ENCODE peak calls at places on chromosomes 1 and 21, in six cellular contexts. H is brain microvascular endothelial cell, V is MM.1S, X is heart left ventricle, B is ovary, R is testis. M is an unnamed sample. For H3K36me3, the result is how much of the 10 kb centered on the place peaks cover.

GRCh38 chr1:19552291-19553010 is 67.1 kb upstream of the CAPZB start:
- DNase-seq in H (no peak), V (no peak), X (no peak), B (no peak), R (no peak), M (no peak)

GRCh38 chr1:67586596-67586995 is 98.4 kb upstream of the GADD45A start:
- DNase-seq in H (peak), V (no peak), X (no peak), B (peak), R (peak), M (peak)

GRCh38 chr1:100539836-100540536 is 2.0 kb downstream of the GPR88 start:
- DNase-seq in H (no peak), V (no peak), X (peak), B (no peak), R (peak), M (no peak)

GRCh38 chr21:45421846-45422775 is 17.1 kb downstream of the COL18A1 start:
- DNase-seq in H (no peak), V (no peak), X (peak), B (no peak), R (no peak), M (no peak)

GRCh38 chr1:65440915-65441314 is 20.4 kb downstream of the LEPR start:
- DNase-seq in H (no peak), V (no peak), X (no peak), B (no peak), R (no peak), M (peak)

GRCh38 chr1:55593299-55593698 is 378.1 kb upstream of the USP24 start:
- DNase-seq in H (no peak), V (no peak), X (no peak), B (no peak), R (no peak), M (no peak)

GRCh38 chr21:16211339-16212303 is 481.8 kb downstream of the USP25 start:
- DNase-seq in H (peak), V (no peak), X (no peak), B (no peak), R (no peak), M (no peak)

GRCh38 chr1:239169276-239169675 is 217.1 kb upstream of the CHRM3 start:
- DNase-seq in H (no peak), V (peak), X (no peak), B (no peak), R (no peak), M (no peak)

GRCh38 chr1:53367503-53368313 is 39.8 kb upstream of the LRP8 start:
- DNase-seq in H (no peak), V (peak), X (peak), B (no peak), R (peak), M (no peak)

GRCh38 chr1:1957533-1957961 is 38.5 kb upstream of the TMEM52 start:
- DNase-seq in H (no peak), V (no peak), X (no peak), B (no peak), R (no peak), M (no peak)

GRCh38 chr1:56806804-56807203 is 12.4 kb downstream of the FYB2 start:
- DNase-seq in H (no peak), V (no peak), X (peak), B (no peak), R (peak), M (no peak)

GRCh38 chr21:39660596-39660995 is 47.9 kb downstream of the B3GALT5 start:
- DNase-seq in H (peak), V (no peak), X (peak), B (peak), R (peak), M (peak)

GRCh38 chr1:98932184-98932583 is 72.5 kb downstream of the PLPPR5 start:
- DNase-seq in H (no peak), V (no peak), X (no peak), B (no peak), R (no peak), M (no peak)

GRCh38 chr1:55974714-55975441 is 604.5 kb downstream of the PLPP3 start:
- DNase-seq in H (peak), V (no peak), X (no peak), B (no peak), R (no peak), M (peak)

GRCh38 chr1:35708179-35708891 is 10.3 kb downstream of the C1orf216 start:
- DNase-seq in H (no peak), V (no peak), X (no peak), B (no peak), R (no peak), M (no peak)

GRCh38 chr1:231800071-231800470 is 173.5 kb downstream of the DISC1 start:
- DNase-seq in H (peak), V (no peak), X (no peak), B (no peak), R (no peak), M (no peak)

GRCh38 chr1:202159534-202160371 is 649 bp downstream of the PTPN7 start:
- DNase-seq in H (no peak), V (peak), X (no peak), B (no peak), R (peak), M (no peak)

GRCh38 chr21:15826147-15826780 is 96.5 kb downstream of the USP25 start:
- DNase-seq in H (no peak), V (peak), X (no peak), B (no peak), R (peak), M (no peak)

GRCh38 chr1:1080122-1080753 is 6.1 kb upstream of the RNF223 start:
- DNase-seq in H (no peak), V (no peak), X (peak), B (peak), R (peak), M (peak)

GRCh38 chr1:235998812-235999211 is 66.1 kb downstream of the NID1 start:
- DNase-seq in H (no peak), V (no peak), X (no peak), B (no peak), R (no peak), M (no peak)

GRCh38 chr1:15283500-15283899 is 36.5 kb downstream of the FHAD1 start:
- DNase-seq in H (no peak), V (no peak), X (peak), B (no peak), R (no peak), M (no peak)

DNA sequence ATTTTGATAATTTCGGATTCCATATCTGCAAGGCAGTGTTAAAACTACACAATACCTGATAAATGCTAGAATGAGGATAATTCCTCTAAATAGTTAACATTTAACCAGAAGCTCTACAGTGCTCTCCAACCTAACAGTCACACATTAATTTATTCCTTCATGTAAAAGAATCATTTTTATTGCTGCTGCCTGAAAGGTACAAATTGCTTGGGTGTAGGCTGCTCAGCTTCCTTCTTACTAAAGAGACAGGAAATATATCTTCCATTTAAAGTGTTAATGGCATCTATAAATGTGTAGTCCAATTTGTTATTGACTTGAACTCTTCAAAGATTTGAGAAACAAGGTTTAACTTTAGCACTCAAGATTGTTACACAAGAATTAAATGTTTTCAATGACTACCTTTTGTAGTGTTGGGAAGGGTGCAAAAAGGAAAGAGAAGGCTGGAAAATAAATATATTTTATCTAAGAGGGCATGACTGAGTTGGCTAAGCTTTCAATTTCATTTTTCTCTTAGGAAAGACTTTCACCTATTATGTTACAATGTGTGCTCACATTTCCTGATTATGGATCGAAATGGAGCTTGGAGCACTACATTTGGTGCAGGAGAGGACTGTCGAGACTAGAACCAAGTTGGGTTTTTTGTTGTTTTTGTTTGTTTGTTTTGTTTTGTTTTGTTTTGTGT is 105.5 kb upstream of the CACYBP start:
- DNase-seq in H (no peak), V (no peak), X (no peak), B (no peak), R (no peak), M (no peak)
- H3K36me3 ChIP-seq in H (under half), V (under half), X (under half), B (under half), R (under half), M (under half)

GRCh38 chr1:207813513-207813881 is 61.6 kb downstream of the CD46 start:
- DNase-seq in H (no peak), V (no peak), X (no peak), B (no peak), R (no peak), M (no peak)
- H3K36me3 ChIP-seq in H (under half), V (under half), X (under half), B (under half), R (under half), M (under half)

DNA sequence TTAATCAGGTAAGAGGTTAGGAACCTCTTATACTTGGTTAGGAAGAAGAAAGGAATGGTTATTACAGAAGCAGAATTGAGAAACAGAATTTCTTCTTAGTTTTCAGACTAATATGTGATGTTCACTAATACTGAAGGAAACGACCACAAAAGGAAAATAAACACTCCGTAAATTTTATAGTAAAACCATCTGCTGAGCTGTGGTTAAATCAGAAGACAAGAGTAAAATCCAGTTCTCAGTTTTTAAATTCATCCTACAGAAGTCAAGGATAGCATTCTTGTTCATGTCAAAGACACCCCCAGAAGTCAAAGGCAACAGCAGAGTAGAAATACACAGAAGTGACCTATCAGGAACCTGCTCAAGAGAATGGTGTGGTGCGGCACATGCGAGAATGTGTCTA is 111.3 kb downstream of the SMYD2 start:
- DNase-seq in H (no peak), V (no peak), X (no peak), B (no peak), R (no peak), M (peak)
- H3K36me3 ChIP-seq in H (under half), V (under half), X (under half), B (under half), R (under half), M (under half)

GRCh38 chr1:200610846-200611245 is 9.7 kb downstream of the KIF14 start:
- DNase-seq in H (no peak), V (no peak), X (no peak), B (no peak), R (no peak), M (peak)
- H3K36me3 ChIP-seq in H (under half), V (under half), X (under half), B (under half), R (under half), M (under half)

GRCh38 chr21:33114276-33114675 is 44.3 kb downstream of the OLIG1 start:
- DNase-seq in H (no peak), V (no peak), X (no peak), B (no peak), R (no peak), M (no peak)
- H3K36me3 ChIP-seq in H (under half), V (under half), X (under half), B (under half), R (under half), M (under half)

DNA sequence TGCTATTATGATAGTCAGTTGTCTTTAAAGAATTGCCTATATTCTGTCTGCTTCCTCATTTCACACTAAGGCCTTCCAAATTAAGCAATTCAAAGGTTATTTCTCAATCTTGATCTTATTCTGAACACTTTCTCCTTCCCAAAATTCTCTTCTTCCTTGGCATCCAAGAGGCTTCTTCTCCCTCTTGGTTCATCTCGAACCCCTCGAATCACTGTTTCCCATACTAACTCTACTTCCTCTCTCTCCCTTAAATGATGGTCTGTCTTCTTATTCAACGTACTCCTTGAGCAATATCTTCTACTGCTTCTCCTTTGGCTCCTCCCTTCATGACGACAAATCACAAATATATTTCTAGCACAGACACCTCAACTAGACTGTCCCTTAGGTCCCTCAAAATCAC is 4.5 kb downstream of the COPA start:
- DNase-seq in H (no peak), V (no peak), X (no peak), B (no peak), R (no peak), M (no peak)
- H3K36me3 ChIP-seq in H (half or more), V (under half), X (under half), B (under half), R (under half), M (under half)